ENCODE peak calls at places on chromosomes 6 and 20, in four cellular contexts. W, D, A and B are unnamed samples.

GRCh38 chr6:2205396-2205795 is 40.0 kb downstream of the GMDS start:
- DNase-seq in W (no peak), D (no peak), A (no peak), B (no peak)

GRCh38 chr20:46150982-46151381 is 32.9 kb downstream of the CD40 start:
- DNase-seq in W (no peak), D (no peak), A (no peak), B (no peak)

GRCh38 chr6:109747216-109747615 is 56.1 kb downstream of the FIG4 start:
- DNase-seq in W (no peak), D (no peak), A (no peak), B (no peak)

GRCh38 chr20:19783966-19784401 is 25.9 kb downstream of the RIN2 start:
- DNase-seq in W (no peak), D (peak), A (no peak), B (no peak)

GRCh38 chr6:157792671-157793070 is 30.4 kb upstream of the SNX9 start:
- DNase-seq in W (no peak), D (no peak), A (no peak), B (no peak)

GRCh38 chr6:100553243-100553642 is 88.5 kb upstream of the SIM1 start:
- DNase-seq in W (no peak), D (no peak), A (no peak), B (no peak)

GRCh38 chr6:157023958-157024357 is 246.8 kb downstream of the ARID1B start:
- DNase-seq in W (no peak), D (peak), A (no peak), B (no peak)

GRCh38 chr20:38152175-38153010 is 12.7 kb downstream of the TGM2 start:
- DNase-seq in W (no peak), D (peak), A (peak), B (peak)

GRCh38 chr20:54103067-54103761 is 32.8 kb upstream of the BCAS1 start:
- DNase-seq in W (peak), D (peak), A (peak), B (peak)

GRCh38 chr20:38935285-38935684 is 9.1 kb downstream of the FAM83D start:
- DNase-seq in W (no peak), D (peak), A (peak), B (no peak)

GRCh38 chr6:26329763-26330511 is 35.1 kb upstream of the BTN3A2 start:
- DNase-seq in W (no peak), D (peak), A (no peak), B (no peak)

GRCh38 chr20:47981242-47981641 is 196.0 kb upstream of the SULF2 start:
- DNase-seq in W (no peak), D (no peak), A (no peak), B (no peak)

GRCh38 chr6:90184334-90185298 is 112.0 kb downstream of the BACH2 start:
- DNase-seq in W (peak), D (peak), A (peak), B (no peak)

GRCh38 chr20:6636209-6637159 is 131.0 kb upstream of the BMP2 start:
- DNase-seq in W (no peak), D (peak), A (peak), B (peak)

GRCh38 chr6:149236584-149236983 is 80.9 kb upstream of the TAB2 start:
- DNase-seq in W (no peak), D (peak), A (no peak), B (no peak)

GRCh38 chr20:44496976-44497375 is 21.3 kb downstream of the TTPAL start:
- DNase-seq in W (peak), D (peak), A (peak), B (no peak)
- TF ChIP-seq CTCF in W (no peak), D (no peak), A (no peak), B (no peak)

GRCh38 chr6:106688177-106688951 is 59.0 kb downstream of the QRSL1 start:
- DNase-seq in W (no peak), D (no peak), A (no peak), B (no peak)
- TF ChIP-seq CTCF in W (no peak), D (no peak), A (no peak), B (no peak)

GRCh38 chr6:106522557-106522956 is 106.7 kb downstream of the RTN4IP1 start:
- DNase-seq in W (no peak), D (no peak), A (no peak), B (no peak)

GRCh38 chr6:106518748-106519147 is 110.5 kb downstream of the RTN4IP1 start:
- DNase-seq in W (no peak), D (no peak), A (no peak), B (no peak)

GRCh38 chr6:106517699-106518098 is 111.6 kb downstream of the RTN4IP1 start:
- DNase-seq in W (no peak), D (peak), A (no peak), B (no peak)

GRCh38 chr6:106520711-106521367 is 108.5 kb downstream of the RTN4IP1 start:
- DNase-seq in W (no peak), D (no peak), A (no peak), B (no peak)

DNA sequence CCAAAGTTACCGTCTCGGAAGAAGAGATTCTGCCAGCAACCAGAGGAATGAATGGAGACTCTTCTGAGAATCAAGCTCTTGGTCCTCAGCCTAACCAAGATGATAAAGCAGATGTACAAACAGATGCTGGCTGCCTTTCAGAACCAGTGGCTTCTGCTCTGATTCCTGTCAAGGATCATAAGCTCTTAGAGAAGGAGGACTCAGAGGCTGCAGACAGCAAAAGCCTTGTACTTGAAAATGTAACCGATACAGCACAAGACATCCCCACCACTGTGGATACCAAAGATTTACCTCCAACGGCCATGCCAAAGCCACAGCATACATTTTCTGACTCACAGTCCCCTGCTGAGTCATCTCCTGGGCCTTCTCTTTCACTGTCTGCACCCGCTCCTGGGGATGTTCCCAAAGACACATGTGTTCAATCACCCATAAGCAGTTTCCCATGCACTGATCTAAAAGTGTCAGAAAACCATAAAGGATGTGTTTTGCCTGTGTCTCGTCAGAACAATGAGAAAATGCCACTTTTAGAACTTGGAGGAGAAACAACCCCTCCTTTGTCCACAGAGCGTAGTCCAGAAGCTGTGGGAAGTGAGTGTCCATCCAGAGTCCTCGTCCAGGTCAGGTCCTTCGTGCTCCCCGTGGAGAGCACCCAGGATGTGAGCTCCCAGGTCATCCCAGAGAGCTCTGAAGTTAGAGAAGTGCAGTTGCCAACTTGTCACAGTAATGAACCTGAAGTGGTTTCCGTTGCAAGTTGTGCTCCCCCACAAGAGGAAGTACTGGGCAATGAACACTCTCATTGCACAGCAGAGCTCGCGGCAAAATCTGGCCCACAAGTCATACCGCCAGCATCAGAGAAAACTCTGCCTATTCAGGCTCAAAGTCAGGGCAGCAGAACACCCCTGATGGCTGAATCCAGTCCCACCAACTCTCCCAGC is 109.6 kb downstream of the RTN4IP1 start:
- DNase-seq in W (peak), D (peak), A (peak), B (peak)
- TF ChIP-seq CTCF in W (no peak), D (no peak), A (no peak), B (no peak)

GRCh38 chr20:52150440-52151258 is 40.9 kb downstream of the ZFP64 start:
- DNase-seq in W (peak), D (peak), A (peak), B (no peak)
- TF ChIP-seq CTCF in W (peak), D (peak), A (peak), B (peak)